ENCODE peak calls at places on chromosome 21, in five cellular contexts. G is HCT116, A is HepG2, F is GM12878, L is Panc1. B is an unnamed sample.

GRCh38 chr21:42317826-42318746 is 2.9 kb upstream of the TFF3 start:
- ATAC-seq in G (no peak), A (no peak), F (no peak), L (no peak), B (no peak)

GRCh38 chr21:43733060-43733459 is 14.1 kb downstream of the PDXK start:
- ATAC-seq in G (no peak), A (no peak), F (no peak), L (no peak), B (no peak)

GRCh38 chr21:15128267-15128666 is 63.5 kb upstream of the NRIP1 start:
- ATAC-seq in G (no peak), A (no peak), F (no peak), L (no peak), B (no peak)

GRCh38 chr21:44789880-44790279 is 11.7 kb downstream of the UBE2G2 start:
- ATAC-seq in G (no peak), A (no peak), F (peak; percentile 37), L (no peak), B (no peak)

GRCh38 chr21:42613756-42614155 is 39.7 kb upstream of the PDE9A start:
- ATAC-seq in G (no peak), A (no peak), F (no peak), L (no peak), B (no peak)

GRCh38 chr21:42102063-42102462 is 30.9 kb downstream of the UMODL1 start:
- ATAC-seq in G (no peak), A (no peak), F (peak; percentile 67), L (no peak), B (no peak)

GRCh38 chr21:45045481-45045880 is 28.9 kb upstream of the ADARB1 start:
- ATAC-seq in G (no peak), A (no peak), F (no peak), L (no peak), B (no peak)

GRCh38 chr21:42261832-42262200 is 42.9 kb downstream of the ABCG1 start:
- ATAC-seq in G (no peak), A (no peak), F (no peak), L (no peak), B (no peak)

GRCh38 chr21:41957991-41958766 is 4.4 kb upstream of the C2CD2 start:
- ATAC-seq in G (peak; percentile 70), A (peak; percentile 79), F (no peak), L (peak; percentile 73), B (peak; percentile 59)

GRCh38 chr21:46036696-46037337 is 55.2 kb downstream of the COL6A1 start:
- ATAC-seq in G (no peak), A (no peak), F (no peak), L (no peak), B (no peak)

GRCh38 chr21:37367758-37368535 is 1.4 kb downstream of the DYRK1A start:
- ATAC-seq in G (no peak), A (no peak), F (peak; percentile 15), L (peak; percentile 32), B (no peak)
- H3K4me1 ChIP-seq in G (peaks cover 43% of the 10 kb centered on the region), A (peaks cover 44% of the 10 kb centered on the region), F (peaks cover 13% of the 10 kb centered on the region), L (peaks cover 35% of the 10 kb centered on the region), B (peaks cover 12% of the 10 kb centered on the region)

DNA sequence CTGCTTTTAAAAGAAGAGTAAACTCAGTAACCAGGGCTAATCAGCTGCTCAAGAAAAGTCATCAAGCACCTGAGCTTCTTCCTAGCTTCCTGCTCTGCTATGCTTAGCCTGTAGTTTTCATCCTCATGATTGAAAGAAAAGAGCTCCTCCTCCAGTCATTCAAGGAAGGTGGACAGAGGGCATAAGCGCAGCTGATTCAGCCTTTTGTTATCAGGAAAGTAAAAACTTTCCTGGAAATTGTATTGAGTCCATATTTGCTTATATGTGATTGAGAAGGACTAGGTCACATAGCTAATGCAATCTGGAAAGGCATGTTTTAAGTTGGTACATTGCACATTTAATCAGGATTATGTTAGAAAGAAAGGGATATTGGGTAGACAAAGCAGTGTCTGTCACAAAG is 8.5 kb upstream of the BACH1 start:
- ATAC-seq in G (no peak), A (no peak), F (no peak), L (no peak), B (no peak)
- TF ChIP-seq POLR2AphosphoS5 in G (no peak), A (no peak), F (no peak), L (no peak), B (no peak)

DNA sequence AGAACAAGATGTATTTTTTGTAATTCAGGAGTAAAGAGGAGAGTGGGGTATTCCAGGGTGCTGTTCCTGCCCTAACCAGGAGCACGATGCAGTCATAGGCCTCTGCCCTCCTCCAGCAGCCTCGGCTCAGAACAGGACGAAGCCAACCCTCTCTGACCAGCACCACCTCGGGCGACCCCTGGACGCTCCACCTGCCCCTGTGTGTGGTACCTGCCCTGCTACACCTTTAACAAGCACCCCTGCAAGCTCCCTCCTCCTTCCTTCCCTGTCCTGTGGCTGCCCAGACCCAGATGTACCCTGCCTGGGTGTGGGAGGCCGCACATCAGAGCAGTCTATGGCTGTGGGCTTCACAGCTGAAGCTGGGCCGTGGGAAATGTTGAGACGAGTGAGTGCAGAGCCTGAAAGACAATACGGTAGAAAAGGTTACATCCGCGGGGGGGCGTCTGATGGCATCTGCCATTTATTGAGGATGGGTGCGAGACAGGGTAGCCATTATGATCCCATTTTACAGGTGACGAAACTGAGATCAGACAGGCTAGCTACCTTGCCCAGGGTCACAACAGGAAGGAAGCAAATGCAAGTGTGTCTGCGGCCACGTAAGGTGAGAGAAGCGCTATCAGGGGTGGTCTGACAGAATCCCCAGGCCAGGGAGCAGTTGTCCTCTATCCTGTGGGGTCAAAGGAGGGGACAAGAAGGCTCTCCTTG is 4.6 kb downstream of the ERG start:
- ATAC-seq in G (no peak), A (no peak), F (no peak), L (no peak), B (no peak)
- H3K4me3 ChIP-seq in G (no peak overlapping the region), A (no peak overlapping the region), F (no peak overlapping the region), L (no peak overlapping the region), B (peak overlapping the region; percentile 43)

GRCh38 chr21:21064353-21064752 is 66.1 kb downstream of the NCAM2 start:
- ATAC-seq in G (no peak), A (no peak), F (no peak), L (no peak), B (no peak)
- H3K4me1 ChIP-seq in G (no peaks in the 10 kb centered on the region), A (no peaks in the 10 kb centered on the region), F (no peaks in the 10 kb centered on the region), L (no peaks in the 10 kb centered on the region), B (no peaks in the 10 kb centered on the region)

DNA sequence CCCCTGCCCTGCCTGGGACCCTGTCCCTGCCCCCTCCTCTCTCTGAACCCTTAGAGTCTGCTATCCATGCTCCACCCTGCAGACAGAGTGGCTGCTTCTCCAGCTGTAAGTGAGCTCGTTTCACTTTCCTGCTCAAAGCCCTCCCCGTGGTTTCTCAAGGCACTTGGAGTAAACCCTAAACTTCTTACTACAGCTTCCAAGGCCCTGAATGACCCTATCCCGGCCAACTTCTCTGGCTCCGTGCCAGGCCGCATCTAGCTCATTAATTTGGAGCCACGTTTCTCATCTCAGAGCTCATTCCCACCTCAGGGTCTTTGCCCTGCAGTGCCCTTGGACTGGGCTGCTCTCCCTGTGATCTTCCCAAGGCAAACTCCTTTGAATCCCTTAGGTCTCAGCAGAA is 235.1 kb upstream of the RUNX1 start:
- ATAC-seq in G (no peak), A (no peak), F (no peak), L (no peak), B (no peak)
- TF ChIP-seq POLR2AphosphoS5 in G (no peak), A (no peak), F (no peak), L (no peak), B (no peak)

GRCh38 chr21:31732891-31733520 is 1.1 kb upstream of the SCAF4 start:
- ATAC-seq in G (no peak), A (peak; percentile 22), F (no peak), L (no peak), B (no peak)

GRCh38 chr21:31732538-31732864 is 583 bp upstream of the SCAF4 start:
- ATAC-seq in G (no peak), A (no peak), F (no peak), L (no peak), B (no peak)

GRCh38 chr21:31731802-31732537 is at the start of gene SCAF4:
- ATAC-seq in G (peak; percentile 91), A (peak; percentile 90), F (peak; percentile 89), L (peak; percentile 98), B (peak; percentile 95)

GRCh38 chr21:31735518-31735992 is 3.6 kb upstream of the SCAF4 start:
- ATAC-seq in G (no peak), A (no peak), F (no peak), L (no peak), B (no peak)

DNA sequence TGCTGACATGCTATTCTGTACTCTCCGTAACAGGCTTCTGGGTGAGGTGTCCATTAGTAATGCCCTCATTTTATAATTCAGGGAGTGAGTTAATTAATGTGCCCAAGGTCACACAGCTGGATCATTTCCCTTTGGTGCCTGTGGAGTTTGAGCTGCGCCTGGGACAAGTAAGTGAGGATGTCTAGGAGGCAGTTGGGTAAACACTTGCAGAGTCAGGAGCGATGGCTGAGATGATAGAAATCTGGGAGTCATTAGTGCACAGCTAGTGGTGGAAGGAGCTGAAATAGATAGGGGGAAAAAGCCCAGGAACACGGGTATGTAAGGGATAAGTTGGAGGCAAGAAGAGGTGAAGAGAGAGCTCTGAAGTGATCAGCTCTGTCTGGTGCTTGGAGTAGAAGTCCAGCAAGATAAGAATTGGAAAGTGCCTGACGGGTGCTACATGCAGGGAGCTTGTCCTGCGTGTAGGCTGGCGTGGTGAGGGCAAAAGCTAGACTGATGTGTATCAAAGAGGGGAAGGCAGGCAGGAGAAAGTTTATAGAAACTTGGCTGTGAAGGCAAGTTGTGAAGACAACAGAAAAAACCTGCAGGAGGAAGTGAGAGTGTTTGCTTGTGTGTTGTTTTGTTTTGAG is 1.7 kb upstream of the SCAF4 start:
- ATAC-seq in G (no peak), A (no peak), F (no peak), L (no peak), B (no peak)
- H3K4me3 ChIP-seq in G (no peak overlapping the region), A (no peak overlapping the region), F (peak overlapping the region; percentile 36), L (no peak overlapping the region), B (no peak overlapping the region)

DNA sequence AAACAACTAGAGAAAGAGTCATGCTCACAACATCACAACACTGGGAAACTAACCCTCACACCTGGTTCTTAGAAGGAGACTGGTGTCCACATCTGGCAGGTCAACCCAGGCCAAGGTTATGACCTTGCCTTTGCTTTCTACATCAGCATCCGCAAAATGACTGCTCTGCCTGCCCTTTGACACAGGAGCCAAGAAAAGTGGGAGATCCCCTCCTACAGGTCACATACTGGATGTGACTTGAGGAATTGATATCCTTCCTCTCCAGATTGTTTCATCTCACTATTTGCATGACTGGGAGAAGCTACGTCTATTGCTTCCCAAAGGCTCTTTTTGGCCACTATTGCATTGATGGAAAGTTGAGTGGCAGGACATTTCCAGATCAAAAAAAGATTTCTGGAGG is 115.5 kb downstream of the MIS18A start:
- ATAC-seq in G (no peak), A (no peak), F (no peak), L (no peak), B (no peak)
- H3K4me1 ChIP-seq in G (no peaks in the 10 kb centered on the region), A (no peaks in the 10 kb centered on the region), F (no peaks in the 10 kb centered on the region), L (no peaks in the 10 kb centered on the region), B (no peaks in the 10 kb centered on the region)

GRCh38 chr21:38816400-38816973 is 10.8 kb downstream of the ETS2 start:
- ATAC-seq in G (no peak), A (no peak), F (no peak), L (no peak), B (no peak)
- TF ChIP-seq POLR2AphosphoS5 in G (no peak), A (no peak), F (no peak), L (no peak), B (no peak)

GRCh38 chr21:33816148-33816547 is 99.5 kb downstream of the ATP5PO start:
- ATAC-seq in G (no peak), A (no peak), F (no peak), L (no peak), B (no peak)
- H3K4me3 ChIP-seq in G (no peak overlapping the region), A (no peak overlapping the region), F (no peak overlapping the region), L (no peak overlapping the region), B (no peak overlapping the region)